ENCODE peak calls at places on chromosomes 7 and 10, in nine cellular contexts. W is right atrium auricular region, J is stomach, V is dorsolateral prefrontal cortex, R is upper lobe of left lung, T is IMR-90, M is adrenal gland, I is heart left ventricle, H is fibroblast of the aortic adventitia. E is an unnamed sample.

GRCh38 chr7:27110163-27110976 is 7.9 kb upstream of the HOXA2 start:
- DNase-seq in W (peak), J (no peak), V (no peak), R (no peak), T (peak), M (peak), I (no peak), H (peak), E (no peak)

GRCh38 chr7:104758504-104758903 is 255.5 kb upstream of the KMT2E start:
- DNase-seq in W (no peak), J (no peak), V (no peak), R (no peak), T (no peak), M (no peak), I (no peak), H (no peak), E (no peak)

GRCh38 chr10:122878799-122879338 is 512 bp downstream of the FAM24B start:
- DNase-seq in W (no peak), J (no peak), V (no peak), R (no peak), T (no peak), M (no peak), I (no peak), H (peak), E (peak)

GRCh38 chr10:52992569-52992968 is 220.0 kb upstream of the MBL2 start:
- DNase-seq in W (no peak), J (no peak), V (no peak), R (no peak), T (no peak), M (no peak), I (no peak), H (no peak), E (no peak)

GRCh38 chr7:91550931-91551330 is 286.7 kb downstream of the FZD1 start:
- DNase-seq in W (no peak), J (no peak), V (no peak), R (no peak), T (no peak), M (no peak), I (no peak), H (no peak), E (no peak)

GRCh38 chr7:75966209-75966961 is 28.0 kb downstream of the TMEM120A start:
- DNase-seq in W (peak), J (no peak), V (no peak), R (no peak), T (no peak), M (peak), I (peak), H (peak), E (peak)

GRCh38 chr10:113062977-113063967 is 113.2 kb downstream of the TCF7L2 start:
- DNase-seq in W (no peak), J (no peak), V (no peak), R (no peak), T (peak), M (peak), I (no peak), H (peak), E (no peak)

GRCh38 chr10:98638920-98639319 is 192.2 kb upstream of the HPS1 start:
- DNase-seq in W (no peak), J (no peak), V (no peak), R (no peak), T (no peak), M (no peak), I (no peak), H (no peak), E (no peak)

GRCh38 chr10:43712821-43713584 is 64.3 kb upstream of the ZNF32 start:
- DNase-seq in W (peak), J (no peak), V (no peak), R (no peak), T (no peak), M (no peak), I (no peak), H (peak), E (no peak)

GRCh38 chr10:91144961-91145360 is 75.5 kb upstream of the PCGF5 start:
- DNase-seq in W (no peak), J (no peak), V (no peak), R (no peak), T (no peak), M (no peak), I (no peak), H (no peak), E (no peak)

GRCh38 chr7:105637755-105638154 is 56.5 kb upstream of the EFCAB10 start:
- DNase-seq in W (no peak), J (no peak), V (no peak), R (no peak), T (no peak), M (no peak), I (no peak), H (no peak), E (no peak)

GRCh38 chr7:105728028-105728427 is 146.7 kb upstream of the EFCAB10 start:
- DNase-seq in W (no peak), J (no peak), V (no peak), R (no peak), T (no peak), M (no peak), I (no peak), H (no peak), E (no peak)

GRCh38 chr10:13880760-13881159 is 294.0 kb downstream of the PRPF18 start:
- DNase-seq in W (no peak), J (no peak), V (no peak), R (no peak), T (no peak), M (no peak), I (no peak), H (no peak), E (no peak)

GRCh38 chr10:77305650-77306632 is 331.7 kb downstream of the KCNMA1 start:
- DNase-seq in W (no peak), J (no peak), V (no peak), R (no peak), T (peak), M (no peak), I (no peak), H (peak), E (peak)

GRCh38 chr10:43077421-43078171 is 727 bp downstream of the RET start:
- DNase-seq in W (no peak), J (no peak), V (no peak), R (no peak), T (no peak), M (no peak), I (no peak), H (no peak), E (peak)

GRCh38 chr7:21579341-21580072 is 36.7 kb downstream of the DNAH11 start:
- DNase-seq in W (no peak), J (no peak), V (no peak), R (no peak), T (peak), M (no peak), I (no peak), H (no peak), E (no peak)

GRCh38 chr7:129664029-129665012 is 52.8 kb downstream of the NRF1 start:
- DNase-seq in W (no peak), J (no peak), V (no peak), R (no peak), T (peak), M (no peak), I (no peak), H (peak), E (peak)

GRCh38 chr7:146146866-146147265 is 30.3 kb downstream of the CNTNAP2 start:
- DNase-seq in W (no peak), J (no peak), V (no peak), R (no peak), T (no peak), M (no peak), I (no peak), H (peak), E (peak)

GRCh38 chr10:79250259-79250658 is 97.0 kb upstream of the PPIF start:
- DNase-seq in W (no peak), J (peak), V (no peak), R (peak), T (no peak), M (no peak), I (no peak), H (no peak), E (no peak)

GRCh38 chr10:113899952-113900598 is 45.6 kb downstream of the NHLRC2 start:
- DNase-seq in W (no peak), J (no peak), V (no peak), R (no peak), T (no peak), M (no peak), I (no peak), H (peak), E (no peak)

GRCh38 chr10:124574456-124575070 is 112.9 kb downstream of the LHPP start:
- DNase-seq in W (no peak), J (no peak), V (peak), R (no peak), T (no peak), M (no peak), I (no peak), H (no peak), E (no peak)

GRCh38 chr10:88466786-88467185 is 116.3 kb downstream of the RNLS start:
- DNase-seq in W (no peak), J (no peak), V (no peak), R (no peak), T (no peak), M (no peak), I (no peak), H (no peak), E (no peak)

GRCh38 chr7:36287371-36288241 is 102.1 kb upstream of the ANLN start:
- DNase-seq in W (no peak), J (no peak), V (no peak), R (peak), T (no peak), M (no peak), I (no peak), H (no peak), E (no peak)

GRCh38 chr7:28605427-28605826 is 193.1 kb downstream of the CREB5 start:
- DNase-seq in W (no peak), J (no peak), V (no peak), R (no peak), T (no peak), M (no peak), I (peak), H (no peak), E (no peak)

GRCh38 chr10:45440511-45441062 is 66.6 kb downstream of the ALOX5 start:
- DNase-seq in W (peak), J (no peak), V (no peak), R (no peak), T (no peak), M (peak), I (no peak), H (no peak), E (no peak)

GRCh38 chr10:13414855-13415254 is 66.8 kb upstream of the SEPHS1 start:
- DNase-seq in W (no peak), J (peak), V (no peak), R (no peak), T (no peak), M (no peak), I (no peak), H (no peak), E (peak)

GRCh38 chr7:18496336-18496700 is 769 bp downstream of the HDAC9 start:
- DNase-seq in W (no peak), J (no peak), V (no peak), R (no peak), T (no peak), M (no peak), I (no peak), H (no peak), E (no peak)

GRCh38 chr7:18497082-18497481 is 1.5 kb downstream of the HDAC9 start:
- DNase-seq in W (no peak), J (no peak), V (no peak), R (no peak), T (no peak), M (no peak), I (no peak), H (no peak), E (no peak)

GRCh38 chr7:18497800-18498199 is 2.3 kb downstream of the HDAC9 start:
- DNase-seq in W (no peak), J (no peak), V (no peak), R (no peak), T (no peak), M (no peak), I (no peak), H (no peak), E (no peak)

GRCh38 chr7:18499407-18500197 is 4.1 kb downstream of the HDAC9 start:
- DNase-seq in W (no peak), J (peak), V (no peak), R (peak), T (no peak), M (no peak), I (no peak), H (peak), E (no peak)

GRCh38 chr7:18498327-18498726 is 2.8 kb downstream of the HDAC9 start:
- DNase-seq in W (no peak), J (no peak), V (no peak), R (no peak), T (no peak), M (no peak), I (no peak), H (no peak), E (no peak)
- H3K4me3 ChIP-seq in W (no peak), J (no peak), V (peak), R (no peak), T (no peak), M (no peak), I (peak), H (no peak), E (no peak)

GRCh38 chr7:99278180-99278579 is 5.5 kb downstream of the MYH16 start:
- DNase-seq in W (no peak), J (no peak), V (no peak), R (no peak), T (no peak), M (no peak), I (no peak), H (no peak), E (no peak)
- TF ChIP-seq CTCF in W (no peak), J (no peak), V (no peak), R (no peak), T (no peak), M (no peak), I (no peak), H (no peak), E (no peak)

GRCh38 chr10:97321032-97321806 is 2.1 kb downstream of the FRAT1 start:
- DNase-seq in W (no peak), J (no peak), V (peak), R (peak), T (no peak), M (peak), I (peak), H (no peak), E (no peak)
- H3K4me3 ChIP-seq in W (peak), J (peak), V (peak), R (peak), T (no peak), M (no peak), I (peak), H (peak), E (peak)

DNA sequence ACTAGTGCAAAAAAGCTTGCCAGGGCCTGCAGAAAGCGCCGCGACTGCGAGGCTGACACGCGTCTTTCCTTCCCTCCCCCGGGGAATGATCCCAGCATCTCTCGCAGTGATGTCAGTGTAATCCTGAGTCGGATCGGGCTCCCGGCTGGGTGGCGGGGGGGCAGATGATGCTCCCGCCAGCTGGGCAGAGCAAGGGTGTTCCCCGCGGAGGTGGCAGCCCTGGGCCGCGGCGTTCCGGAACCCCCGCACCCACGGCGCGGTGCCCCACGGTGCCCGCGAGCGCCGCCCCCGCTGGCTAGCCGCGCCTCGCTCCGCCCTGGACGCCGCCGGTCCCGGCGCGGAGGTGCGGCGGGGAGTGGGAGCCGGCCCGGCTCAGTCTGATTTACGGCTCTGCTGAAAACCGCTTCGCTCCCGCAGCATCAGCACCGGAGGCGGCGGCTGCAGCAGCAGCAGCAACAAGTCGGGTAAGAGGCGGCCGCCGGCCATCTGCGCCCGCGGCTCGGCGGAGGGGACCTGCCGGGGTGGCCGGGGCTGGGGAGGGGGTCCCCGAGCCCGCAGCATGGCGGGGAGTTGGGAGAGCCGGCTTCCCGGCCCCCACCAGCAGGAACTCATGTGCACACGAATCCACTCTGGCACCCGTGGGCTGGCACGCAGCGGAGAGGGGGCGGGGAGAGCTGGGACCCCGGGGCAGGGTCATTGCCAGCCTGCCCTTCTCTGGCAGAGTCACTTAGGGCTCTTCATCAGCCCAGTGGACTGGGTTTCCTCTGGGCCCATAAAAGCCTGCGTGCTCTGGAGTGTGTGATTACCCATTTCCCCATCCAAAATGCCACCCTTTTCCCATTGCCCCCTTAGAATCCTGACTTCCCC is at the start of gene ZNF365:
- DNase-seq in W (no peak), J (no peak), V (peak), R (no peak), T (peak), M (peak), I (peak), H (peak), E (peak)
- TF ChIP-seq CTCF in W (no peak), J (no peak), V (no peak), R (no peak), T (no peak), M (no peak), I (no peak), H (no peak), E (no peak)

E was measured in cardiac fibroblast.